ENCODE peak calls at places on chromosomes 11 and 22, in five cellular contexts. Q is A549, S is cardiac fibroblast, G is A673, F is fibroblast of the aortic adventitia. M is an unnamed sample.

GRCh38 chr11:66013762-66014100 is 1.9 kb downstream of the CST6 start:
- DNase-seq in Q (no peak), S (no peak), G (no peak), F (no peak), M (no peak)

GRCh38 chr11:134882671-134883318 is 470.8 kb upstream of the B3GAT1 start:
- DNase-seq in Q (no peak), S (no peak), G (no peak), F (no peak), M (no peak)

GRCh38 chr11:3123316-3123715 is 41.8 kb downstream of the OSBPL5 start:
- DNase-seq in Q (no peak), S (peak; percentile 22), G (peak; percentile 9), F (peak; percentile 59), M (peak; percentile 55)

GRCh38 chr11:66567787-66568123 is 651 bp downstream of the CTSF start:
- DNase-seq in Q (no peak), S (no peak), G (no peak), F (no peak), M (no peak)

GRCh38 chr22:44941176-44941575 is 68.6 kb downstream of the PHF21B start:
- DNase-seq in Q (no peak), S (no peak), G (no peak), F (no peak), M (no peak)

GRCh38 chr11:44604171-44604581 is 38.7 kb downstream of the CD82 start:
- DNase-seq in Q (no peak), S (no peak), G (no peak), F (no peak), M (no peak)

GRCh38 chr11:75239551-75240290 is 853 bp upstream of the TPBGL start:
- DNase-seq in Q (no peak), S (no peak), G (no peak), F (no peak), M (no peak)

GRCh38 chr11:62806611-62807121 is 1.4 kb upstream of the NXF1 start:
- DNase-seq in Q (no peak), S (peak; percentile 48), G (no peak), F (peak; percentile 38), M (no peak)

GRCh38 chr11:32005786-32006406 is 85.0 kb upstream of the RCN1 start:
- DNase-seq in Q (no peak), S (peak; percentile 17), G (no peak), F (no peak), M (peak; percentile 29)

GRCh38 chr11:10930224-10930960 is 72.5 kb upstream of the ZBED5 start:
- DNase-seq in Q (no peak), S (peak; percentile 37), G (peak; percentile 45), F (peak; percentile 43), M (no peak)

GRCh38 chr11:40094954-40095353 is 1364.5 kb downstream of the LRRC4C start:
- DNase-seq in Q (no peak), S (no peak), G (no peak), F (no peak), M (no peak)

GRCh38 chr11:73143126-73143838 is 1.2 kb upstream of the FCHSD2 start:
- DNase-seq in Q (no peak), S (peak; percentile 19), G (no peak), F (peak; percentile 28), M (no peak)

GRCh38 chr11:2576116-2576515 is 123.7 kb downstream of the KCNQ1OT1 start:
- DNase-seq in Q (no peak), S (no peak), G (no peak), F (no peak), M (no peak)

GRCh38 chr11:62140302-62141110 is 16.7 kb downstream of the INCENP start:
- DNase-seq in Q (no peak), S (no peak), G (no peak), F (no peak), M (no peak)

GRCh38 chr11:59659981-59660380 is 8.9 kb downstream of the PATL1 start:
- DNase-seq in Q (no peak), S (no peak), G (peak; percentile 75), F (no peak), M (no peak)

GRCh38 chr11:3155691-3156258 is 9.3 kb downstream of the OSBPL5 start:
- DNase-seq in Q (no peak), S (peak; percentile 61), G (no peak), F (peak; percentile 79), M (peak; percentile 72)

GRCh38 chr22:47899894-47900293 is 1137.4 kb downstream of the TBC1D22A start:
- DNase-seq in Q (no peak), S (no peak), G (no peak), F (no peak), M (no peak)

GRCh38 chr11:29282088-29282487 is 734.7 kb downstream of the KCNA4 start:
- DNase-seq in Q (peak; percentile 92), S (peak; percentile 97), G (peak; percentile 82), F (peak; percentile 92), M (peak; percentile 96)

GRCh38 chr22:37026325-37026724 is 6.8 kb downstream of the MPST start:
- DNase-seq in Q (no peak), S (no peak), G (no peak), F (no peak), M (no peak)

GRCh38 chr11:121564948-121565684 is 112.3 kb upstream of the SORL1-AS1 start:
- DNase-seq in Q (no peak), S (no peak), G (no peak), F (no peak), M (no peak)

GRCh38 chr22:19097518-19097917 is 24.7 kb downstream of the DGCR2 start:
- DNase-seq in Q (no peak), S (no peak), G (no peak), F (no peak), M (no peak)

GRCh38 chr11:8291421-8292350 is 28.0 kb upstream of the LMO1 start:
- DNase-seq in Q (no peak), S (no peak), G (no peak), F (no peak), M (no peak)

GRCh38 chr22:48662476-48663150 is 1165.1 kb downstream of the BRD1 start:
- DNase-seq in Q (no peak), S (no peak), G (no peak), F (no peak), M (no peak)

GRCh38 chr22:38203090-38203810 is 1.5 kb downstream of the MAFF start:
- DNase-seq in Q (peak; percentile 47), S (peak; percentile 58), G (no peak), F (peak; percentile 46), M (no peak)

GRCh38 chr11:20057055-20057943 is 103.0 kb downstream of the DBX1 start:
- DNase-seq in Q (no peak), S (no peak), G (no peak), F (no peak), M (no peak)

GRCh38 chr11:92180226-92180625 is 44.4 kb upstream of the FAT3 start:
- DNase-seq in Q (no peak), S (no peak), G (no peak), F (no peak), M (no peak)

GRCh38 chr11:8686325-8686724 is 3.7 kb downstream of the RPL27A start:
- DNase-seq in Q (no peak), S (no peak), G (no peak), F (no peak), M (no peak)

GRCh38 chr22:46058591-46059519 is 81.9 kb upstream of the WNT7B start:
- DNase-seq in Q (no peak), S (peak; percentile 48), G (no peak), F (peak; percentile 59), M (no peak)

GRCh38 chr11:71327156-71328085 is 75.0 kb upstream of the SHANK2 start:
- DNase-seq in Q (no peak), S (no peak), G (no peak), F (no peak), M (no peak)

GRCh38 chr11:111361082-111361801 is 17.8 kb downstream of the POU2AF1 start:
- DNase-seq in Q (no peak), S (no peak), G (no peak), F (no peak), M (no peak)

GRCh38 chr22:49270595-49271368 is 556.9 kb downstream of the BRD1 start:
- DNase-seq in Q (no peak), S (no peak), G (no peak), F (no peak), M (no peak)

DNA sequence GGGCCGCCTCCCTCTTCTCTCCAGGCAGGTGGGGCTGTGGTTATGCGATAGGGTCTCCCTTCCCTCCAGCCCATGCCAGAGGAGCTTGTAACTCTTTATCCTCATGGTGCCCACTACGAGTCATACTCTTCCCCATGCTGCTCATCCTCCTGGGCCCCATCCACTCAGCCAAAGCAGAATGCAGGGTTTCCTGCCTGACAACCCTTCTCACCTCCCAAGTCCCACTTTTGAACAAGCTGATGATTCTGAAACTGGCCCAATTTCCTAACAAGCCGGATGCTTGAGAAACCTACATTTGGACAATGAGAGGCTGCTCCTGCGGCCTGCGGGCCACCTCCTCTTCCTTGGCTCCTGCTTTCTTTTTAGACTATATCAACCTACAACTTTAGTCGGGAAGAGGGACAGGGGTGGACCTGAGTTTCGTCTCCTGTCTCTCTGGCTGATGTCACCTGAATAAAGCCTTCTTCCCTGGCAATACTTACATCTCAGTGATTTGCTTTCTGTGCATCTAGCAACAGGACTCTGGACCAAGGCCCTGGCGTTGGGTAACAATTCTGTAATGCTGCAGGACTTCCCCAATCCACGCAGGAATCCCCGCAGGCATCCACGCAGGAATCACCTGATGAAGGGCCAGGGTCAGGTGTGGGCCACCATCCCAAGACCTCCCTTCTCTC is 1.5 kb upstream of the NDUFS8 start:
- DNase-seq in Q (peak; percentile 40), S (peak; percentile 55), G (no peak), F (no peak), M (no peak)
- TF ChIP-seq CTCF in Q (no peak), S (no peak), G (no peak), F (no peak), M (no peak)

DNA sequence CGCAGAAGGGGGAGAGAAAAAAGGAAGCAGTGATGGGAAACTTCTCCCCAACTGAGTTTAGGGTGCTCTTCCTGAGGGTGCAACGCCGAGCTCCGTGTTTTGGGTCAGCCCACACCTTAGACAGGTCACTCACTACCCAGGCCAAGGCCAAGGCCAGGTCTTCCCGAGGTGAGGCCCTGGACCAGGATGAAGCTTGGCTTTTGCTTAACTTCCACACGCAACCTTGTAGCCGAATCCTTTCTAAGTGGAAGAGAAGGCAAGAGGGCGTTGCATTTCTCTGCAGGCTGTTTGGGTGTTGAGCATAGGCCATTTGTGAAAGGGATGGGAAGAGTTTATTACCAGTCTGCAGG is 1.4 kb downstream of the KREMEN1 start:
- DNase-seq in Q (no peak), S (no peak), G (no peak), F (no peak), M (no peak)
- H3K4me3 ChIP-seq in Q (no peak overlapping the region), S (peak overlapping the region; percentile 58), G (peak overlapping the region; percentile 71), F (peak overlapping the region; percentile 73), M (peak overlapping the region; percentile 56)

DNA sequence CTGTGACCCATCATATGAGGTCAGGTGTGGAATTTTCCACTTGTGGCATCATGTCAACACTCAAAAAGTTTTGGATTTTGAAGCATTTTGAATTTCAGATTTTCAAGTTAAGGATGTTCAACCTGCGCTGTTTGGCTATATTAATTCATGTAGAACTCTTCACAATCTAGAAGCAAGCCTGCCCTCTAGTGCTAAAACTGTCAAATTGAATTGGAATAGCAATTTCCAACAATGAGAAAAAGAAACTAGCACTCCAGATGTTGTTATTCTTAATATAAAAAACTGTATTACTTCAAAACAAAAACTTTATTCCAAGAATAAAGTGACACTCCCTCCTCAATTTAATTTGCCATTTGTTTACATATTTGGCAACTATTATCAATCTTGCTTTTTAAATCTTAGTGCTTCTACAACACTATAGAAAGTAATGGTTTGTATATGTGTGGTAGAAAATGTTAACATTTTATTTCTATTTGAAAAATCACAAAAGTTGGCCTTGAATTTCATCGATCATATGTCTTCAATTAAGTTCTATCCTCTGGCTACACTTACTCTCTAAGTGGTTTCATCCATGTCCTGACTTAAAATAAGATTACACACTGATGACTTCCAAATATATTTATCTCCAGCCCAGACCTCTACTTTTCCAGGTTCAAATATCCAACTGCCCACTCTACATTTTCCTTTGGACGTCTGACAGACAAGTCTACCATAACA is 36.6 kb downstream of the DCUN1D5 start:
- DNase-seq in Q (peak; percentile 23), S (peak; percentile 68), G (peak; percentile 86), F (peak; percentile 74), M (peak; percentile 35)
- TF ChIP-seq CTCF in Q (peak; percentile 60), S (peak; percentile 51), G (peak; percentile 88), F (peak; percentile 62), M (peak; percentile 53)

GRCh38 chr11:1180171-1180570 is 22.4 kb downstream of the MUC5AC start:
- DNase-seq in Q (no peak), S (no peak), G (no peak), F (no peak), M (no peak)
- H3K4me3 ChIP-seq in Q (no peak overlapping the region), S (no peak overlapping the region), G (no peak overlapping the region), F (no peak overlapping the region), M (no peak overlapping the region)

M was measured in astrocyte of the cerebellum.